ENCODE peak calls at places on chromosomes 3 and 15, in four cellular contexts. One of them, this sample, is unnamed.

GRCh38 chr3:150286390-150287147 is 121.5 kb upstream of the TSC22D2 start:
- DNase-seq in WTC11: no peak
- DNase-seq in SK-N-SH: peak
- DNase-seq in CD4-positive, alpha-beta T cell: no peak
- DNase-seq in this sample: no peak

GRCh38 chr15:99059010-99059981 is 45.6 kb upstream of the SYNM start:
- DNase-seq in WTC11: peak
- DNase-seq in SK-N-SH: peak
- DNase-seq in CD4-positive, alpha-beta T cell: peak
- DNase-seq in this sample: peak

GRCh38 chr15:100879461-100880138 is at the start of gene ALDH1A3:
- DNase-seq in WTC11: peak
- DNase-seq in SK-N-SH: peak
- DNase-seq in CD4-positive, alpha-beta T cell: no peak
- DNase-seq in this sample: no peak

GRCh38 chr3:159787191-159787590 is 201.4 kb upstream of the IL12A start:
- DNase-seq in WTC11: no peak
- DNase-seq in SK-N-SH: no peak
- DNase-seq in CD4-positive, alpha-beta T cell: no peak
- DNase-seq in this sample: no peak

GRCh38 chr15:92902723-92903587 is 2.8 kb downstream of the CHD2 start:
- DNase-seq in WTC11: no peak
- DNase-seq in SK-N-SH: no peak
- DNase-seq in CD4-positive, alpha-beta T cell: no peak
- DNase-seq in this sample: no peak

GRCh38 chr3:71568217-71568616 is 15.3 kb downstream of the FOXP1 start:
- DNase-seq in WTC11: no peak
- DNase-seq in SK-N-SH: no peak
- DNase-seq in CD4-positive, alpha-beta T cell: no peak
- DNase-seq in this sample: no peak

GRCh38 chr15:50059203-50059772 is 59.7 kb downstream of the ATP8B4 start:
- DNase-seq in WTC11: no peak
- DNase-seq in SK-N-SH: no peak
- DNase-seq in CD4-positive, alpha-beta T cell: no peak
- DNase-seq in this sample: no peak

GRCh38 chr15:51401872-51402517 is 60.5 kb downstream of the GLDN start:
- DNase-seq in WTC11: peak
- DNase-seq in SK-N-SH: peak
- DNase-seq in CD4-positive, alpha-beta T cell: no peak
- DNase-seq in this sample: no peak

GRCh38 chr15:79193157-79193948 is 89.2 kb upstream of the ANKRD34C start:
- DNase-seq in WTC11: no peak
- DNase-seq in SK-N-SH: no peak
- DNase-seq in CD4-positive, alpha-beta T cell: no peak
- DNase-seq in this sample: no peak

GRCh38 chr3:48656841-48657281 is 5.8 kb downstream of the CELSR3 start:
- DNase-seq in WTC11: no peak
- DNase-seq in SK-N-SH: no peak
- DNase-seq in CD4-positive, alpha-beta T cell: no peak
- DNase-seq in this sample: no peak

GRCh38 chr15:77975332-77976119 is 102.0 kb downstream of the TBC1D2B start:
- DNase-seq in WTC11: no peak
- DNase-seq in SK-N-SH: peak
- DNase-seq in CD4-positive, alpha-beta T cell: no peak
- DNase-seq in this sample: no peak

GRCh38 chr3:34687671-34688070 is 889.2 kb downstream of the PDCD6IP start:
- DNase-seq in WTC11: no peak
- DNase-seq in SK-N-SH: no peak
- DNase-seq in CD4-positive, alpha-beta T cell: no peak
- DNase-seq in this sample: no peak

GRCh38 chr15:77416954-77417353 is 3.0 kb downstream of the PEAK1 start:
- DNase-seq in WTC11: no peak
- DNase-seq in SK-N-SH: no peak
- DNase-seq in CD4-positive, alpha-beta T cell: no peak
- DNase-seq in this sample: no peak

GRCh38 chr3:55795736-55796135 is 308.6 kb upstream of the WNT5A start:
- DNase-seq in WTC11: no peak
- DNase-seq in SK-N-SH: no peak
- DNase-seq in CD4-positive, alpha-beta T cell: no peak
- DNase-seq in this sample: no peak

GRCh38 chr3:159872374-159873109 is 116.1 kb upstream of the IL12A start:
- DNase-seq in WTC11: no peak
- DNase-seq in SK-N-SH: no peak
- DNase-seq in CD4-positive, alpha-beta T cell: no peak
- DNase-seq in this sample: no peak

GRCh38 chr3:13480340-13481318 is 523 bp downstream of the HDAC11 start:
- DNase-seq in WTC11: peak
- DNase-seq in SK-N-SH: no peak
- DNase-seq in CD4-positive, alpha-beta T cell: no peak
- DNase-seq in this sample: no peak

GRCh38 chr3:108503722-108504121 is 6.7 kb downstream of the MYH15 start:
- DNase-seq in WTC11: no peak
- DNase-seq in SK-N-SH: no peak
- DNase-seq in CD4-positive, alpha-beta T cell: no peak
- DNase-seq in this sample: no peak

GRCh38 chr15:48775556-48775955 is 35.3 kb downstream of the CEP152 start:
- DNase-seq in WTC11: no peak
- DNase-seq in SK-N-SH: no peak
- DNase-seq in CD4-positive, alpha-beta T cell: no peak
- DNase-seq in this sample: no peak

GRCh38 chr3:62149962-62150361 is 223.4 kb downstream of the FEZF2 start:
- DNase-seq in WTC11: no peak
- DNase-seq in SK-N-SH: no peak
- DNase-seq in CD4-positive, alpha-beta T cell: no peak
- DNase-seq in this sample: no peak

GRCh38 chr15:48331796-48332641 is 790 bp downstream of the DUT start:
- DNase-seq in WTC11: peak
- DNase-seq in SK-N-SH: peak
- DNase-seq in CD4-positive, alpha-beta T cell: peak
- DNase-seq in this sample: peak

GRCh38 chr3:5707794-5708193 is 520.3 kb downstream of the EDEM1 start:
- DNase-seq in WTC11: no peak
- DNase-seq in SK-N-SH: no peak
- DNase-seq in CD4-positive, alpha-beta T cell: no peak
- DNase-seq in this sample: no peak

GRCh38 chr3:127678611-127679533 is 6.1 kb downstream of the ABTB1 start:
- DNase-seq in WTC11: peak
- DNase-seq in SK-N-SH: no peak
- DNase-seq in CD4-positive, alpha-beta T cell: no peak
- DNase-seq in this sample: no peak

GRCh38 chr3:127680790-127681189 is 8.0 kb downstream of the ABTB1 start:
- DNase-seq in WTC11: no peak
- DNase-seq in SK-N-SH: no peak
- DNase-seq in CD4-positive, alpha-beta T cell: no peak
- DNase-seq in this sample: peak

GRCh38 chr3:127680146-127680661 is 7.5 kb downstream of the ABTB1 start:
- DNase-seq in WTC11: peak
- DNase-seq in SK-N-SH: no peak
- DNase-seq in CD4-positive, alpha-beta T cell: no peak
- DNase-seq in this sample: no peak

GRCh38 chr3:127678315-127678599 is 5.5 kb downstream of the ABTB1 start:
- DNase-seq in WTC11: peak
- DNase-seq in SK-N-SH: no peak
- DNase-seq in CD4-positive, alpha-beta T cell: no peak
- DNase-seq in this sample: peak

GRCh38 chr3:127679534-127680145 is 6.9 kb downstream of the ABTB1 start:
- DNase-seq in WTC11: peak
- DNase-seq in SK-N-SH: no peak
- DNase-seq in CD4-positive, alpha-beta T cell: no peak
- DNase-seq in this sample: peak
- TF ChIP-seq CTCF in WTC11: peak
- TF ChIP-seq CTCF in SK-N-SH: no peak
- TF ChIP-seq CTCF in CD4-positive, alpha-beta T cell: no peak
- TF ChIP-seq CTCF in this sample: no peak

GRCh38 chr15:85318732-85319076 is 61.7 kb upstream of the AKAP13 start:
- DNase-seq in WTC11: no peak
- DNase-seq in SK-N-SH: no peak
- DNase-seq in CD4-positive, alpha-beta T cell: no peak
- DNase-seq in this sample: no peak

GRCh38 chr15:85314653-85315052 is 65.8 kb upstream of the AKAP13 start:
- DNase-seq in WTC11: no peak
- DNase-seq in SK-N-SH: no peak
- DNase-seq in CD4-positive, alpha-beta T cell: no peak
- DNase-seq in this sample: no peak

GRCh38 chr15:85316244-85316934 is 64.0 kb upstream of the AKAP13 start:
- DNase-seq in WTC11: no peak
- DNase-seq in SK-N-SH: no peak
- DNase-seq in CD4-positive, alpha-beta T cell: no peak
- DNase-seq in this sample: no peak

GRCh38 chr15:85314139-85314538 is 66.3 kb upstream of the AKAP13 start:
- DNase-seq in WTC11: no peak
- DNase-seq in SK-N-SH: no peak
- DNase-seq in CD4-positive, alpha-beta T cell: no peak
- DNase-seq in this sample: no peak

GRCh38 chr15:85318048-85318731 is 62.2 kb upstream of the AKAP13 start:
- DNase-seq in WTC11: no peak
- DNase-seq in SK-N-SH: no peak
- DNase-seq in CD4-positive, alpha-beta T cell: no peak
- DNase-seq in this sample: no peak
- TF ChIP-seq CTCF in WTC11: no peak
- TF ChIP-seq CTCF in SK-N-SH: peak
- TF ChIP-seq CTCF in CD4-positive, alpha-beta T cell: no peak
- TF ChIP-seq CTCF in this sample: no peak

GRCh38 chr15:72340366-72340765 is 20.4 kb upstream of the CELF6 start:
- DNase-seq in WTC11: no peak
- DNase-seq in SK-N-SH: no peak
- DNase-seq in CD4-positive, alpha-beta T cell: no peak
- DNase-seq in this sample: no peak

GRCh38 chr15:72338617-72339321 is 18.8 kb upstream of the CELF6 start:
- DNase-seq in WTC11: no peak
- DNase-seq in SK-N-SH: no peak
- DNase-seq in CD4-positive, alpha-beta T cell: no peak
- DNase-seq in this sample: no peak

GRCh38 chr15:72339777-72340177 is 19.8 kb upstream of the CELF6 start:
- DNase-seq in WTC11: no peak
- DNase-seq in SK-N-SH: peak
- DNase-seq in CD4-positive, alpha-beta T cell: no peak
- DNase-seq in this sample: no peak

GRCh38 chr15:72342385-72342784 is 22.4 kb upstream of the CELF6 start:
- DNase-seq in WTC11: peak
- DNase-seq in SK-N-SH: peak
- DNase-seq in CD4-positive, alpha-beta T cell: peak
- DNase-seq in this sample: no peak

GRCh38 chr15:72341361-72341760 is 21.4 kb upstream of the CELF6 start:
- DNase-seq in WTC11: peak
- DNase-seq in SK-N-SH: peak
- DNase-seq in CD4-positive, alpha-beta T cell: no peak
- DNase-seq in this sample: no peak
- TF ChIP-seq CTCF in WTC11: peak
- TF ChIP-seq CTCF in SK-N-SH: peak
- TF ChIP-seq CTCF in CD4-positive, alpha-beta T cell: no peak
- TF ChIP-seq CTCF in this sample: no peak

DNA sequence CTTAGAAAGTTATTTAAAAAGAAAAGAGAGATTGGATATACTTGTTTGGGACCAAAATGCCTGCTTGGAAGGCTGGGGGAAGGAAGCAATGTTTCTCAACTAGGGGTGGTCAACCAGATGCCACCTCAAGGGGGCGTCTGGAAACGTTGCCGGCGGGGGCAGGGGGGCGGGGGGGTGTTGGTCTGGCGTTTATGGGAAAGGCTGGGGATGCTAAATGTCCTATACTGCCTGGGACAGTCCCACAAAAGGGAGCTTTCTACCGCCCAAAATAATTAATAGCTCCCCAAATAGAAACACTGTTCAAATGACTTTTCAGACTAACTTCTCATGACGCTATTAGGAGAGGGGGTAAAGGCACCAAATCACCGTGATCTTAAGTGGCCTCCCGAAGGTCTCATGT is 2.2 kb downstream of the POLG start:
- DNase-seq in WTC11: peak
- DNase-seq in SK-N-SH: peak
- DNase-seq in CD4-positive, alpha-beta T cell: no peak
- DNase-seq in this sample: no peak
- TF ChIP-seq CTCF in WTC11: peak
- TF ChIP-seq CTCF in SK-N-SH: peak
- TF ChIP-seq CTCF in CD4-positive, alpha-beta T cell: peak
- TF ChIP-seq CTCF in this sample: no peak

GRCh38 chr3:41863024-41863423 is 98.9 kb downstream of the ULK4 start:
- DNase-seq in WTC11: peak
- DNase-seq in SK-N-SH: no peak
- DNase-seq in CD4-positive, alpha-beta T cell: no peak
- DNase-seq in this sample: no peak
- TF ChIP-seq CTCF in WTC11: peak
- TF ChIP-seq CTCF in SK-N-SH: no peak
- TF ChIP-seq CTCF in CD4-positive, alpha-beta T cell: no peak
- TF ChIP-seq CTCF in this sample: no peak

DNA sequence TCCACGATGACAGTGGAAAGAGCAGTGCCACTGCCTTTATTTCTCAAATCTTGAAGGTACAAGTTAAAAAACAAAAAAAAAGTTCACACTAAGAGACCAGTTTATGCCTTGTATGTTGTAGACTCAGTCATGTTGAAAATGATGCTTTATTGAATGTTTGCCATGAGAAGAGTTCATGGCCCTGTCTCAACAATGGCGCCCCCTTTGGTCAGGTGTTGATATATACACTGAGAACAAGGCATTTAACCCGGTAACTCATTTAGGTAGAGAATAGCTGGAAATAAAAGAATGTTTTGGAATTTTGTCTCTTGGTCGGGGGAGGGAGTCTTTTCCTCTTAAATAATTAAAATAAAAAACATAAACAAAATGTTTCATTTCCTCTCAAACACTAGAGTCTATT is 145.6 kb upstream of the SLC2A2 start:
- DNase-seq in WTC11: peak
- DNase-seq in SK-N-SH: no peak
- DNase-seq in CD4-positive, alpha-beta T cell: no peak
- DNase-seq in this sample: no peak
- TF ChIP-seq CTCF in WTC11: peak
- TF ChIP-seq CTCF in SK-N-SH: peak
- TF ChIP-seq CTCF in CD4-positive, alpha-beta T cell: peak
- TF ChIP-seq CTCF in this sample: no peak

DNA sequence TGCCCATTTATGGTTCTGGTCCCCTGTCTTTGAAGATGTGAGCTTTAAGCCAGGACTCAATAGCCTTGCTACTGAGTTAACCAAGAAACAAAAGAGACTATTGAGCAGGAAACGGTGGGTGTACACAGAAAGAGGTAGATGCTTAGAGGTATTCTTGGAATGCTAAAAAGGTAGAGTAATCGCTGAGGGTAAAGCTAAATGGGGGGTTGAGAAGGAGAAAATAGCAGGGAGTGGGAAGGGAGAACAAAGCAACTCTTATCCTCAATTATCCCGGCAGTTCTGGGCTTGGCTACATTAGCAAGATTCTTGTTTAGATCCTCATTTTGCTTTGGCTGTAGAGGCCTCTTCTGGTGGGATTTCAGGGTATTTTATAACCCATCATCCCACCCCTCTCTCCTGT is 234.5 kb upstream of the CCDC54 start:
- DNase-seq in WTC11: no peak
- DNase-seq in SK-N-SH: no peak
- DNase-seq in CD4-positive, alpha-beta T cell: no peak
- DNase-seq in this sample: no peak
- TF ChIP-seq CTCF in WTC11: no peak
- TF ChIP-seq CTCF in SK-N-SH: no peak
- TF ChIP-seq CTCF in CD4-positive, alpha-beta T cell: no peak
- TF ChIP-seq CTCF in this sample: no peak

This sample was measured in omental fat pad.